ENCODE peak calls at places on chromosomes 2 and 18, in eight cellular contexts. N is left ventricle myocardium inferior; X is G401; W is naive thymus-derived CD8-positive, alpha-beta T cell; D is dorsolateral prefrontal cortex; H is stimulated activated effector memory CD8-positive, alpha-beta T cell treated with anti-CD3 and anti-CD28 coated beads, Interleukin-12 subunit alpha, Interleukin-12 subunit beta, amount 100 ng/mL, for 72 hours; R is activated gamma-delta T cell treated with Interleukin-2 at 50 U/mL for 16 hours; M is kidney glomerular epithelial cell. F is an unnamed sample.

GRCh38 chr2:216616083-216616678 is 17.0 kb upstream of the IGFBP2 start:
- DNase-seq in N (no peak), X (no peak), W (no peak), D (no peak), H (no peak), R (no peak), M (no peak), F (no peak)

GRCh38 chr2:848099-848498 is 102.5 kb upstream of the SNTG2 start:
- DNase-seq in N (no peak), X (no peak), W (no peak), D (no peak), H (no peak), R (no peak), M (no peak), F (no peak)

GRCh38 chr2:217622664-217623063 is 380.1 kb downstream of the TNS1 start:
- DNase-seq in N (no peak), X (no peak), W (no peak), D (no peak), H (no peak), R (no peak), M (no peak), F (no peak)

GRCh38 chr18:7206231-7206630 is 24.7 kb upstream of the LRRC30 start:
- DNase-seq in N (no peak), X (no peak), W (no peak), D (no peak), H (no peak), R (no peak), M (no peak), F (no peak)

GRCh38 chr18:58202406-58202730 is 158.3 kb downstream of the NEDD4L start:
- DNase-seq in N (no peak), X (no peak), W (no peak), D (peak; percentile 66), H (no peak), R (no peak), M (no peak), F (peak; percentile 35)

GRCh38 chr2:20264629-20265028 is 39.7 kb upstream of the SDC1 start:
- DNase-seq in N (no peak), X (no peak), W (no peak), D (no peak), H (no peak), R (no peak), M (no peak), F (no peak)

GRCh38 chr18:13500227-13500865 is 226.0 kb downstream of the FAM210A start:
- DNase-seq in N (peak; percentile 59), X (no peak), W (no peak), D (no peak), H (no peak), R (no peak), M (peak; percentile 51), F (no peak)

GRCh38 chr2:17470855-17471641 is 47.2 kb downstream of the RAD51AP2 start:
- DNase-seq in N (no peak), X (no peak), W (no peak), D (no peak), H (no peak), R (no peak), M (no peak), F (peak; percentile 38)

F was measured in Caki2.